ENCODE peak calls at places on chromosomes 16 and 17, in ten cellular contexts. H, K, D, T, N, V, R, A, U and P are unnamed samples.

GRCh38 chr17:28474035-28474640 is 694 bp downstream of the SLC13A2 start:
- DNase-seq in H (no peak), K (no peak), D (no peak), T (no peak), N (no peak), V (no peak), R (no peak), A (no peak), U (no peak), P (no peak)

GRCh38 chr17:50665838-50666237 is 31.2 kb downstream of the ABCC3 start:
- DNase-seq in H (no peak), K (no peak), D (no peak), T (no peak), N (no peak), V (no peak), R (no peak), A (no peak), U (no peak), P (no peak)

GRCh38 chr16:77788196-77789084 is at the start of gene VAT1L:
- DNase-seq in H (peak), K (no peak), D (peak), T (no peak), N (peak), V (peak), R (no peak), A (peak), U (peak), P (peak)

GRCh38 chr16:48232459-48233040 is 11.6 kb upstream of the LONP2 start:
- DNase-seq in H (no peak), K (no peak), D (no peak), T (no peak), N (no peak), V (peak), R (no peak), A (no peak), U (no peak), P (no peak)

GRCh38 chr16:30353438-30354129 is 1.5 kb downstream of the CD2BP2 start:
- DNase-seq in H (peak), K (no peak), D (no peak), T (no peak), N (no peak), V (no peak), R (peak), A (no peak), U (no peak), P (no peak)

GRCh38 chr16:10240854-10241613 is 58.8 kb upstream of the GRIN2A start:
- DNase-seq in H (no peak), K (no peak), D (no peak), T (no peak), N (no peak), V (no peak), R (no peak), A (no peak), U (no peak), P (no peak)

GRCh38 chr17:68288375-68288774 is 2.6 kb downstream of the SLC16A6 start:
- DNase-seq in H (no peak), K (no peak), D (no peak), T (no peak), N (no peak), V (no peak), R (no peak), A (no peak), U (no peak), P (no peak)

GRCh38 chr17:60729854-60730253 is 52.2 kb downstream of the BCAS3 start:
- DNase-seq in H (no peak), K (no peak), D (no peak), T (no peak), N (no peak), V (no peak), R (no peak), A (peak), U (no peak), P (peak)

GRCh38 chr16:7315813-7316212 is 16.8 kb upstream of the RBFOX1 start:
- DNase-seq in H (no peak), K (no peak), D (no peak), T (no peak), N (no peak), V (no peak), R (no peak), A (no peak), U (no peak), P (no peak)

GRCh38 chr17:16911141-16911937 is 60.6 kb downstream of the TNFRSF13B start:
- DNase-seq in H (no peak), K (no peak), D (no peak), T (no peak), N (no peak), V (peak), R (peak), A (peak), U (peak), P (peak)

DNA sequence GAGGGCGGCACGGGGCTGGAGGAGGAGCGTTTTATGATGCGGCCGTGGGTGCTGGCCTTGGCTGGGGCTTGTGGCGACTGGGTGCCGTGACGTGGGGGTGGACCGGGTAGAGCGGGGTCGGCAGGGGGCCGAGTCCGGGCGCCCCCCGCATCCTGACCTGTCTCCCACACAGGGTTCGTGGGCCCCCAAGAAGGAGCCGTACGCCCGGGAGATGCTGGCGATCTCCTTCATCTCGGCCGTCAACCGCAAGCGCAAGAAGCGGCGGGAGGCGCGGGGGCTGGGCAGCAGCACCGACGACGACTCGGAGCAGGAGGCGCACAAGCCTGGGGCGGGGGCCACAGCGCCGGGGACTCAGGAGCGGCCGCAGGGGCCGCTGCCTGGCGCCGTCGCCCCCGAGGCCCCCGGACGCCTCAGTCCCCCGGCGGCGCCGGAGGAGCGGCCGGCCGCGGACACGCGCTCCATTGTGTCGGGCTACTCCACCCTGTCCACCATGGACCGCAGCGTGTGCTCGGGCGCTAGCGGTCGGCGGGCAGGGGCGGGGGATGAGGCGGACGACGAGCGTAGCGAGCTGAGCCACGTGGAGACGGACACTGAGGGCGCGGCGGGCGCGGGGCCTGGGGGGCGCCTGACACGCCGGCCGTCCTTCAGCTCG is 81.6 kb downstream of the ARHGAP23 start:
- DNase-seq in H (no peak), K (no peak), D (no peak), T (no peak), N (no peak), V (no peak), R (no peak), A (peak), U (no peak), P (no peak)
- H3K4me3 ChIP-seq in H (no peak), K (peak), D (no peak), T (peak), N (peak), V (peak), R (no peak), A (no peak), U (peak), P (no peak)

DNA sequence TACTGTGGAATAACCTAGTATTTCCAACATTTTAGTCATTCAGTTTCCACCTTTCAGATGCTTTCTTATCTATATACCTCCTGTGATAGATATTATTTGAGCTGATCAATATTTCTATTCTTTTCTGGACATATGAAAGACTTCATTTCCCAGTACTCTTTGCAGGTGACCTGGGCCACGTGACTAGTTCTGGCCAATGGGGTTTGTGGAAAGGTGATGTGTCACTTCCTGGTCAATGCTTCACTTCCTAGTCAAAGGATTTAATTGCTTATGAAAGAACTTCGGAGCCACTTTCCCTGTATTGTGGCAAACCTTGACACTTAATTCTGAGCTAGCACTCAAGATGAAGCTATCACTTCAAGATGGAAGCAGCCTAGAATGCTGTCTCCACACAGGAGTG is 248.9 kb upstream of the FOXF1 start:
- DNase-seq in H (no peak), K (no peak), D (no peak), T (no peak), N (no peak), V (peak), R (no peak), A (peak), U (no peak), P (no peak)
- TF ChIP-seq CTCF in H (no peak), K (no peak), D (no peak), T (no peak), N (no peak), V (no peak), R (no peak), A (no peak), U (no peak), P (no peak)

DNA sequence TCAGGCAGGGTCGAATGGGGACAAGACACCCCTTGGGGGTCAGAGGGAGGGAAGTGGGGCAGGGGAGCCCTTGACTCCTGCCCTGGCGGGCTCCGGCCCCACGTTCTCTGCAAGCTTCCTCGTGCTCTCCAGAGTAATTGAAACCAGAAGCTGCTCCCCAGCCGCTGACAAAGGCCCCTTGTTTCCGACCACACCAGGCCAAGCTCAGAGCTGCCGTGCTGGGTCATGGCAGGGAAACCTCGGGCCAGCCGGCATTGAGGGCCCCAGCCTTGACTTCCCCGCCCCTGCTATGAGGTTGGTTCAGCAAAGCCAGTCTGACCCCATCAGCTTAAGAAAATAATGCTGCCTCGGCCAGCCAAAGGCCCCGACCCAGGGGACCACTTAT is 43.3 kb downstream of the TIMM22 start:
- DNase-seq in H (no peak), K (no peak), D (peak), T (no peak), N (no peak), V (no peak), R (peak), A (no peak), U (no peak), P (no peak)
- H3K4me3 ChIP-seq in H (no peak), K (no peak), D (no peak), T (no peak), N (no peak), V (no peak), R (peak), A (no peak), U (no peak), P (no peak)

DNA sequence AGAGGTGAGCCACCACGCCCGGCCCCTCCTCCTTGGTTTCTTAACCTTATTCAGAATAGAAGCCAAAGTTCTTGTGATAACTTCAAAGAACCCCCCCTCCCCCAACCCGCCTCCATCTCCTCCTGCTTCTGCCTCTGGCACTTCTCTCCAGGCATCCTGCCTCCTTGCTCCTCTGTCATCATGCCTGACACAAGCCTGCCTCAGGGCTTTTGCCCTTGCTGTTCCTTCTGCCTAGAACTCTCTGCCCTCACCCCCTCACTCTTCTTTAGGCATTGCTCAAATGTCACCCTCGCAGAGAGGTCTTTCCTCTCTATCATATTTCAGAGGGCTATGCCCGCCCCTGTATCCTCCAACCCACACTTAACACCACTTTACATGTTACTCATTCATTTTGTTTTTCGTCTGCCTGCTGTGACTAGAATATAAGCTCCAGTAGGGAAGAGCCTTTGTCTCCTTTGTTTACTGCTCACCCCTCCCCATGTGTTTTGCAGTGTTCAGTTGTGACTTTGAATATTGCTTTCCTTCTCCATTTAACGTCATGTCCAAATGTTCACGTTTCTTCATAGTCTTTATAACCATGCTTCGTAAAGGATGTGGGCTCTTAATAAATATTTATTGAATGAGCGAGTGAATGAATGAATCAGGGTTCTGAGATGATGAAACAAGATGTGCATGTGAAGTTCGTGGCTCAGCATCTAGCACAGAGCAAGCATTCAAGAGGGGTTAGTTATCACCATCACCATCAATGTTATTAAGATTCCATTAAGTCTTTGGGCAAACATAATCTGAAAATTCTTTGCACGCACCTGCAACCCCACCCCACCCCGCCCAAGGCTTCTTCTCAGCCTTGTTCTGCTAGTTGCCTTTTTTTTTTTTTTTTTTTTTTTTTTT is 186.2 kb upstream of the WSCD1 start:
- DNase-seq in H (no peak), K (no peak), D (peak), T (no peak), N (no peak), V (no peak), R (no peak), A (no peak), U (no peak), P (peak)
- TF ChIP-seq CTCF in H (no peak), K (no peak), D (no peak), T (no peak), N (no peak), V (no peak), R (no peak), A (no peak), U (no peak), P (no peak)

DNA sequence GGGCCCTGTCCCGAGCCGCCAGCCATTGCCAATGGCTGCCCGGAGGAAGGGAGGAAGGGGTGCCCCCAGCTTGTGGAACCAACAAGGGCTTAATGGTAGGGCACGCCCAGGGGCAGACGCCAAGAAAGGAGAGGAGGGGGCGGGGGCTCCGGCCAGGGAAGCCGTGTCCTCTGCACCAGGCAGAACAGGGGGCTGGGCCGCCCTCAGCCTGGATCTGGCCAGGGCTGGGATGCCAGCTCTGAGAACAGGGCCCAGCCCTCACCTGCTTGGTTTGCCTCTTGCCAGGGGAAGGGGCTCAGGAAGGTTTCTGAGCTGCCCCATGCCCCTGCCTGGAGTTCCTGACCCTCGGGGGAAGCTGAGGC is 35.8 kb upstream of the SLC38A10 start:
- DNase-seq in H (no peak), K (no peak), D (no peak), T (no peak), N (no peak), V (no peak), R (no peak), A (no peak), U (no peak), P (no peak)
- H3K4me3 ChIP-seq in H (no peak), K (no peak), D (no peak), T (no peak), N (no peak), V (no peak), R (no peak), A (no peak), U (no peak), P (no peak)

DNA sequence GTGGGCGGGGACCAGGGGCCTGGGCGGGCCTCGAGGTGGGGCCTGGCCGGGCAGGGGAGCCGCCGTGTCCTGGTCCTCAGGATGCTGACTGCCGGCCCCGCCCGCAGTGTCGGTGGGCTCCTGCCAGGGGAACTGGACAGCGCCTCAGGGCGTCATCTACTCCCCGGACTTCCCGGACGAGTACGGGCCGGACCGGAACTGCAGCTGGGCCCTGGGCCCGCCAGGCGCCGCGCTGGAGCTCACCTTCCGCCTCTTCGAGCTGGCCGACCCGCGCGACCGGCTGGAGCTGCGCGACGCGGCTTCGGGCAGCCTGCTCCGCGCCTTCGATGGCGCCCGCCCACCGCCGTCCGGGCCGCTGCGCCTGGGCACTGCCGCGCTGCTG is 2.4 kb upstream of the PAQR4 start:
- DNase-seq in H (peak), K (no peak), D (no peak), T (no peak), N (no peak), V (no peak), R (peak), A (no peak), U (no peak), P (no peak)
- TF ChIP-seq CTCF in H (no peak), K (no peak), D (no peak), T (no peak), N (no peak), V (no peak), R (peak), A (no peak), U (no peak), P (no peak)

GRCh38 chr16:56227936-56228335 is 36.6 kb downstream of the GNAO1 start:
- DNase-seq in H (no peak), K (no peak), D (no peak), T (no peak), N (no peak), V (no peak), R (no peak), A (no peak), U (no peak), P (no peak)

GRCh38 chr16:56225013-56225742 is 33.9 kb downstream of the GNAO1 start:
- DNase-seq in H (no peak), K (no peak), D (no peak), T (no peak), N (no peak), V (no peak), R (no peak), A (no peak), U (no peak), P (no peak)

GRCh38 chr16:56226840-56227525 is 35.7 kb downstream of the GNAO1 start:
- DNase-seq in H (no peak), K (no peak), D (no peak), T (no peak), N (no peak), V (no peak), R (no peak), A (no peak), U (no peak), P (no peak)

GRCh38 chr16:56226187-56226586 is 34.9 kb downstream of the GNAO1 start:
- DNase-seq in H (no peak), K (no peak), D (no peak), T (no peak), N (no peak), V (no peak), R (no peak), A (no peak), U (peak), P (no peak)

DNA sequence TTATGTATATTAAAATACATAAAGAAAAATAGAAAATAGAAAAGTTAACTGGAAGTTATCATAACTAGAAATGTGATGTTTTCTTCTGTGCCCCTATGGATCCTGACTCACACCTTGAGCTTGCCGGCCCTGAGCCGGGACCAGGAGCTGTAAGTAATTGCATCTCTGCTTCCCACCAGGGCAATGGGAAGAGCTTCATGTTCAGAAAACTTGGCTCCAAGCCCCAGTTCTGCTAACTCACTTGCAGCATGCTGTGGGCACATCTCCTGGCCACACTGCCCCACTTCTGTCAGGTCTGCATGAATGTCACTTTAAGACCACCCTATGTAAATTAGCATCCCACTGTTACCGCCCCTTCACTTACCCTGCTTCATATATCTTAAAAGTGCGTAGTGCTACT is 37.2 kb downstream of the GNAO1 start:
- DNase-seq in H (no peak), K (no peak), D (no peak), T (no peak), N (no peak), V (no peak), R (no peak), A (no peak), U (no peak), P (no peak)
- H3K4me3 ChIP-seq in H (no peak), K (no peak), D (no peak), T (no peak), N (no peak), V (no peak), R (no peak), A (no peak), U (no peak), P (no peak)